ENCODE peak calls at places on chromosomes 3 and 15, in seven cellular contexts. G is BJ; Y is A172; N is ELF-1; F is CD8-positive, alpha-beta T cell; D is AG08396; Q is hippocampal formation. E is an unnamed sample.

GRCh38 chr3:27900316-27900715 is 178.2 kb upstream of the EOMES start:
- DNase-seq in G (no peak), Y (no peak), D (no peak), N (no peak), Q (no peak), F (no peak), E (no peak)

GRCh38 chr15:89111352-89111751 is 23.1 kb downstream of the ABHD2 start:
- DNase-seq in N (no peak), F (no peak), G (no peak), Y (no peak), Q (no peak), D (no peak), E (no peak)

GRCh38 chr3:55567615-55568014 is 80.5 kb upstream of the WNT5A start:
- DNase-seq in D (peak), Q (no peak), Y (no peak), G (no peak), N (no peak), F (no peak), E (no peak)

GRCh38 chr3:134460965-134461364 is 24.8 kb downstream of the ANAPC13 start:
- DNase-seq in F (no peak), D (no peak), Y (no peak), N (no peak), Q (no peak), G (peak), E (peak)

GRCh38 chr3:15633766-15634588 is 32.4 kb downstream of the BTD start:
- DNase-seq in F (no peak), N (no peak), Y (peak), Q (peak), D (no peak), G (no peak), E (no peak)

GRCh38 chr15:29631076-29632070 is 190.9 kb downstream of the TJP1 start:
- DNase-seq in D (no peak), N (no peak), Q (no peak), F (no peak), Y (no peak), G (no peak), E (no peak)

GRCh38 chr3:57086201-57086600 is 25.7 kb downstream of the SPATA12 start:
- DNase-seq in Q (peak), G (no peak), D (no peak), F (no peak), Y (no peak), N (no peak), E (no peak)

GRCh38 chr3:126982125-126982521 is 792 bp upstream of the PLXNA1 start:
- DNase-seq in D (peak), G (no peak), F (peak), Y (peak), Q (no peak), N (no peak), E (no peak)

GRCh38 chr3:21750831-21751391 is at the start of gene ZNF385D:
- DNase-seq in Y (peak), D (peak), N (peak), G (no peak), F (no peak), Q (no peak), E (peak)

GRCh38 chr15:93617443-93617842 is 528.4 kb upstream of the RGMA start:
- DNase-seq in D (no peak), Y (no peak), F (no peak), N (peak), G (no peak), Q (no peak), E (no peak)

GRCh38 chr3:129316121-129317013 is 37.7 kb downstream of the HMCES start:
- DNase-seq in Q (peak), Y (peak), D (peak), G (no peak), F (peak), N (peak), E (peak)

GRCh38 chr15:93265046-93265658 is 176.1 kb upstream of the RGMA start:
- DNase-seq in D (no peak), G (no peak), N (no peak), Y (peak), F (no peak), Q (no peak), E (no peak)

E was measured in HFF-Myc.